ENCODE peak calls at places on chromosomes 2 and 18, in four cellular contexts. N is GM12878, D is IMR-90, E is K562. C is an unnamed sample.

GRCh38 chr2:113697516-113697915 is 58.9 kb downstream of the SLC35F5 start:
- DNase-seq in N (no peak), D (no peak), E (no peak), C (no peak)

GRCh38 chr18:31661965-31662364 is 22.4 kb downstream of the B4GALT6 start:
- DNase-seq in N (no peak), D (peak; percentile 35), E (no peak), C (no peak)

GRCh38 chr2:85226783-85227182 is 93.6 kb downstream of the TCF7L1 start:
- DNase-seq in N (no peak), D (no peak), E (no peak), C (no peak)

GRCh38 chr2:180412224-180412623 is 405.1 kb upstream of the CWC22 start:
- DNase-seq in N (no peak), D (no peak), E (no peak), C (peak; percentile 46)

GRCh38 chr18:61333746-61334490 is 688 bp downstream of the CDH20 start:
- DNase-seq in N (no peak), D (no peak), E (no peak), C (no peak)

GRCh38 chr18:22223263-22223960 is 54.0 kb downstream of the GATA6 start:
- DNase-seq in N (no peak), D (peak; percentile 95), E (peak; percentile 63), C (peak; percentile 77)

GRCh38 chr2:43041661-43042360 is 184.6 kb downstream of the ZFP36L2 start:
- DNase-seq in N (no peak), D (peak; percentile 97), E (peak; percentile 89), C (peak; percentile 98)

GRCh38 chr2:11071207-11071606 is 84.1 kb upstream of the SLC66A3 start:
- DNase-seq in N (no peak), D (peak; percentile 20), E (peak; percentile 14), C (no peak)

GRCh38 chr18:77061946-77062517 is 70.6 kb downstream of the MBP start:
- DNase-seq in N (no peak), D (no peak), E (peak; percentile 8), C (no peak)

GRCh38 chr18:55982992-55983391 is 395.0 kb upstream of the TCF4 start:
- DNase-seq in N (no peak), D (peak; percentile 51), E (peak; percentile 45), C (peak; percentile 52)

GRCh38 chr2:68714866-68715265 is 19.7 kb upstream of the ARHGAP25 start:
- DNase-seq in N (peak; percentile 80), D (no peak), E (no peak), C (no peak)

GRCh38 chr18:12819330-12819729 is 64.7 kb downstream of the PTPN2 start:
- DNase-seq in N (no peak), D (no peak), E (no peak), C (no peak)
- TF ChIP-seq FOS in N (no peak), D (no peak), E (no peak), C (no peak)

GRCh38 chr2:193527146-193527545 is 1332.4 kb upstream of the TMEFF2 start:
- DNase-seq in N (no peak), D (no peak), E (no peak), C (peak; percentile 24)
- TF ChIP-seq FOS in N (no peak), D (no peak), E (no peak), C (no peak)

DNA sequence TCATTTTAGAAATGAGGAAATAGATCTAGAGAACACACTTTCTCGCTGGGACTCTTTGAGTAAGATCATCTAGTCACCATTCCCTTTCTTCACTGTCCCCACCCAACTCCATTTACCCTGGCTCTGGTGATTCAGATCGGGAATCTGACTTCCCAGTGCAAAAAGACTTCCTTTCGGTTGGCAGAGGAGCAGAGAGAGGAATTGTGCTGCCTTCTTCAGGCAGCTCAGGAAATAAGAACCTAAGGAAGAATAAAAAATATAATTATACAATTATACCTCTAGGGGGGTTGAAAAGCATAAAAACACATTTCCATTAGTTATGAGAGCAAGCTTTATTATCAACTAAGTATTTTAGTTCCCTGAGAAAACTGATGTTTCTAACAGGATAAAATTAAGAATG is 9.3 kb upstream of the MPP4 start:
- DNase-seq in N (no peak), D (peak; percentile 66), E (no peak), C (peak; percentile 67)
- TF ChIP-seq FOS in N (no peak), D (no peak), E (no peak), C (no peak)

GRCh38 chr2:190637331-190637734 is 11.6 kb upstream of the NAB1 start:
- DNase-seq in N (no peak), D (peak; percentile 66), E (no peak), C (peak; percentile 35)
- TF ChIP-seq FOS in N (no peak), D (no peak), E (no peak), C (no peak)

GRCh38 chr2:728165-728564 is 51.0 kb upstream of the TMEM18 start:
- DNase-seq in N (no peak), D (no peak), E (no peak), C (no peak)

GRCh38 chr2:727071-727470 is 49.9 kb upstream of the TMEM18 start:
- DNase-seq in N (peak; percentile 61), D (no peak), E (no peak), C (no peak)

GRCh38 chr2:725464-725863 is 48.3 kb upstream of the TMEM18 start:
- DNase-seq in N (no peak), D (no peak), E (no peak), C (no peak)

GRCh38 chr2:723761-724160 is 46.6 kb upstream of the TMEM18 start:
- DNase-seq in N (no peak), D (no peak), E (no peak), C (no peak)

DNA sequence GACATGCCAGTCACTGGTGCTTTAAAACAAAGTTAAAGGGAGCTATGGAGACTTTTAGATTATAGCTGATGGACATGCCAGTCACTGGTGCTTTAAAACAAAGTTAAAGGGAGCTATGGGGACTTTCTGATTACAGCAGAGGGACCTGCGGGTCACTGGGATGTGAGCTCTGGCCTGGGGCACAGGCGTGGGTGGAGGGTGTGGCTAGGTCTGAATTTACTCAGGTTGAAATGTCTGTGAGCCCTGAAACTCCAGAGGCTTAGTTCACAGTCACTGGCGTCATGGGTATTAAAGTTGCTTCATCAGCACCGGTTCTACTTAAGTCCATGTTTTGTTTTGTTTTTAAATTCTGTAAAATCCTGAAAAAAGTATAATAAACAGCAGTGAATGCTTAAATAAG is 49.0 kb upstream of the TMEM18 start:
- DNase-seq in N (peak; percentile 41), D (no peak), E (no peak), C (no peak)
- TF ChIP-seq FOS in N (no peak), D (no peak), E (no peak), C (no peak)

GRCh38 chr2:101628050-101628392 is 69.5 kb upstream of the MAP4K4 start:
- DNase-seq in N (no peak), D (no peak), E (no peak), C (no peak)

GRCh38 chr2:101625387-101625786 is 72.1 kb upstream of the MAP4K4 start:
- DNase-seq in N (no peak), D (peak; percentile 7), E (no peak), C (no peak)

GRCh38 chr2:101627284-101628049 is 70.0 kb upstream of the MAP4K4 start:
- DNase-seq in N (no peak), D (no peak), E (no peak), C (no peak)

GRCh38 chr2:101624706-101625332 is 72.7 kb upstream of the MAP4K4 start:
- DNase-seq in N (no peak), D (no peak), E (no peak), C (no peak)

DNA sequence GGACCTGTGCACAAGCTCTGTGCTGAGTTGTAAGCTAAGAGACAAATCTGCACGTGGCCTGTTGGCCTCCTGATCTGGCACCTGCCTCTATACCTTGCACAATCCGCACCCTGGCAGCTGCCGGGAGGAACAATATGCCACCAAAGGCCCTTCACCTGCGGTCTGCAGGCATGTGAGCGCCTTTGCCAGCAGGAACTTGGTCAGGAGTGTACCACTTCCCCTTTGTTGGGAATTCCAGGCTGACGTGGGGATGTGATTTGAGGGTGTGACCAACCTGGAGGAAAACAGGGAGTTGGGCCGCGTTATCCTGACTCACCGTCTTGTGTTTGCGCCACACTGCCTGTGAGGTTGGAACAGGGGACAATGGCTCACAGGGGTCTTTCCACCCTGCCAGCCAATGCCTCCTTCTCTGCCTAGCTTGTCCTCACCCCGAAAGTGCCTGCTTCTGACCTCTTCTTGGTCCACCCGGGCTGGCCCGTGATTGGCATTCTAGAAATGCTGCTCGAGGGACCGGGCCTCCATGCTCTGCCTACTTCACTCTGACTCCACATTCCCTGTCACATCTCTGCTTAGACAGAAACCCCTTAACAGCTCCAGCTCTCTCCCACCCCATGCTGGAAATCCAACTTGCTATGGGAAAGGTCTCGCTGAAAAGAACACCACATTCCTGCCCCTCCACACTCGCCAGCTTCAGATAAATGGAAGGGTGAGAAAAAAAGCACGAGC is 67.1 kb upstream of the MAP4K4 start:
- DNase-seq in N (no peak), D (no peak), E (no peak), C (no peak)
- TF ChIP-seq FOS in N (no peak), D (no peak), E (no peak), C (no peak)

C was measured in endothelial cell of umbilical vein.